ENCODE peak calls at places on chromosomes 6 and 20, in seven cellular contexts. M is K562, G is body of pancreas, X is H54, Z is stomach, P is uterus, K is Peyer's patch. L is an unnamed sample.
A peak's percentile ranks its signal among the peaks of the same experiment; 100 is the strongest.

GRCh38 chr6:140912686-140913085 is 1220.0 kb upstream of the GJE1 start:
- DNase-seq in P (no peak), Z (no peak), M (no peak), X (no peak), K (no peak), G (no peak), L (no peak)

GRCh38 chr20:47543006-47543431 is 41.3 kb downstream of the NCOA3 start:
- DNase-seq in X (no peak), P (no peak), M (no peak), K (no peak), Z (no peak), G (no peak), L (no peak)

GRCh38 chr6:73064261-73064660 is 161.0 kb downstream of the KHDC1L start:
- DNase-seq in M (no peak), Z (no peak), K (no peak), X (no peak), P (no peak), G (no peak), L (no peak)

GRCh38 chr20:60052322-60052721 is 94.1 kb downstream of the CDH26 start:
- DNase-seq in X (no peak), M (no peak), Z (no peak), G (peak; percentile 21), P (no peak), K (no peak), L (no peak)

GRCh38 chr20:49519212-49519712 is 36.8 kb upstream of the KCNB1 start:
- DNase-seq in G (no peak), M (no peak), X (no peak), Z (no peak), K (no peak), P (no peak), L (no peak)

GRCh38 chr6:122178988-122179387 is 220.5 kb upstream of the HSF2 start:
- DNase-seq in X (no peak), P (no peak), K (no peak), M (no peak), G (no peak), Z (no peak), L (no peak)

GRCh38 chr6:140353536-140353935 is 979.1 kb upstream of the CITED2 start:
- DNase-seq in G (no peak), X (no peak), Z (no peak), P (no peak), K (no peak), M (no peak), L (no peak)

GRCh38 chr6:65927141-65927540 is 220.1 kb upstream of the EYS start:
- DNase-seq in K (no peak), P (no peak), G (no peak), M (no peak), X (no peak), Z (no peak), L (no peak)

GRCh38 chr6:47134476-47135189 is 92.5 kb upstream of the ADGRF1 start:
- DNase-seq in Z (no peak), M (peak; percentile 74), K (no peak), P (no peak), X (peak; percentile 40), G (peak; percentile 37), L (peak; percentile 88)

GRCh38 chr20:21739682-21740081 is 34.2 kb downstream of the PAX1 start:
- DNase-seq in X (no peak), P (no peak), K (no peak), Z (no peak), M (no peak), G (no peak), L (no peak)

GRCh38 chr6:72218125-72218524 is 331.8 kb downstream of the RIMS1 start:
- DNase-seq in G (peak; percentile 54), Z (peak; percentile 46), P (no peak), K (no peak), X (peak; percentile 9), M (peak; percentile 5), L (peak; percentile 3)

GRCh38 chr20:16397053-16397452 is 176.2 kb downstream of the KIF16B start:
- DNase-seq in P (peak; percentile 19), G (peak; percentile 18), X (no peak), M (no peak), Z (no peak), K (no peak), L (no peak)

GRCh38 chr6:42339991-42340401 is 111.7 kb downstream of the TRERF1 start:
- DNase-seq in P (no peak), Z (no peak), K (no peak), G (no peak), X (peak; percentile 30), M (no peak), L (no peak)

GRCh38 chr6:70738028-70738427 is 70.3 kb downstream of the SMAP1 start:
- DNase-seq in K (no peak), P (no peak), X (no peak), Z (no peak), M (no peak), G (no peak), L (no peak)

GRCh38 chr6:74611220-74611619 is 594.6 kb downstream of the COL12A1 start:
- DNase-seq in M (no peak), P (no peak), G (no peak), Z (no peak), K (no peak), X (no peak), L (no peak)

GRCh38 chr6:91852232-91852631 is 1265.4 kb upstream of the MAP3K7 start:
- DNase-seq in M (no peak), Z (no peak), G (no peak), P (no peak), K (no peak), X (no peak), L (no peak)

GRCh38 chr20:20491784-20492145 is 123.9 kb downstream of the INSM1 start:
- DNase-seq in K (no peak), P (no peak), Z (no peak), M (no peak), G (no peak), X (no peak), L (no peak)

GRCh38 chr20:1108437-1108920 is 9.9 kb upstream of the PSMF1 start:
- DNase-seq in G (peak; percentile 52), M (peak; percentile 52), K (peak; percentile 73), P (peak; percentile 22), X (peak; percentile 45), Z (peak; percentile 63), L (peak; percentile 26)

GRCh38 chr6:106512048-106512957 is 117.0 kb downstream of the RTN4IP1 start:
- DNase-seq in M (no peak), G (peak; percentile 63), X (no peak), P (peak; percentile 47), Z (peak; percentile 84), K (peak; percentile 94), L (no peak)
- TF ChIP-seq POLR2A in M (no peak), G (peak; percentile 8), X (peak; percentile 21), P (no peak), Z (no peak), K (peak; percentile 81), L (no peak)

GRCh38 chr6:26092443-26092842 is 5.2 kb downstream of the HFE start:
- DNase-seq in X (no peak), G (no peak), Z (no peak), K (no peak), P (no peak), M (no peak), L (no peak)

GRCh38 chr6:26086214-26086613 is 1.0 kb upstream of the HFE start:
- DNase-seq in P (no peak), X (no peak), Z (no peak), M (no peak), K (no peak), G (no peak), L (no peak)

GRCh38 chr6:26088344-26088743 is 1.1 kb downstream of the HFE start:
- DNase-seq in G (no peak), X (no peak), Z (no peak), M (no peak), P (peak; percentile 28), K (no peak), L (no peak)

GRCh38 chr6:26089272-26089671 is 2.0 kb downstream of the HFE start:
- DNase-seq in M (no peak), P (peak; percentile 54), Z (no peak), G (no peak), X (no peak), K (no peak), L (no peak)

GRCh38 chr6:26087284-26088115 is at the start of gene HFE:
- DNase-seq in G (peak; percentile 53), M (peak; percentile 59), Z (peak; percentile 51), X (peak; percentile 46), K (peak; percentile 77), P (peak; percentile 68), L (no peak)
- TF ChIP-seq POLR2A in G (no peak), M (peak; percentile 56), Z (no peak), X (no peak), K (peak; percentile 28), P (no peak), L (no peak)

DNA sequence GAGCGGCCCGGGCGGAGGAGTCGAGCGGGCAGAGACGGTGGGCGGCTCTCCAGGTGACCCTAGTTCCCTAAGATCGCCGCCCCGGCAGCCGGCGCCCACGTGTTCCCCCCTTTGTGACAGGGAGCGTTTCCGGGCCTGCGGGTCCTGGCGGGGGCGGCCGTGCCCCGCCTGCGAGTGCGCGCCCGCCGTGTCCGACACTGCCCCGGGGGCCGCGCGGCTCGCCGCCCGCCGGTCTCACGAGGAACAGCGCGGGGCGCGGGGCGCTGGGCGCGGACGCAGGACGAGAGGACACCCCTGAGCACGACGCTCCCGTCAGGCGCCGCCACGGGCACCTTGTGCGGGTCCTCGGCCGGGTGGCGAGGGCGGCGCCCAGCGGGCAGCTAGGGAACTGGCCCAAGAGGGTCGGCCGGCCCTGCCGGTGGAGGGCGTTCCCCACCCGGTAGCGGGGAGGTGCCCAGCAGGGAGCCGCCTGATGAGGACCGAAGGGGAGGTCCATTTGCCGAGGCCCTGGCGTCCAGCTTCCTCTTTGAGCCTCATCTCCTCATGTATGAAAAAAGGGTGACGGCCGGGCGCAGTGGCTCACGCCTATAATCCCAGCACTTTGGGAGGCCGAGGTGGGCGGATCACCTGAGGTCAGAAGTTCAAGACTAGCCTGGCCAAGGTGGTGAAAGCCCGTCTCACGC is at the start of gene VARS1:
- DNase-seq in X (peak; percentile 92), Z (peak; percentile 94), G (peak; percentile 92), M (peak; percentile 100), K (peak; percentile 95), P (peak; percentile 90), L (peak; percentile 82)
- TF ChIP-seq POLR2A in X (peak; percentile 47), Z (no peak), G (peak; percentile 38), M (peak; percentile 38), K (peak; percentile 35), P (peak; percentile 55), L (no peak)

GRCh38 chr20:44448753-44449546 is 26.7 kb upstream of the TTPAL start:
- DNase-seq in X (no peak), K (no peak), M (peak; percentile 66), Z (no peak), P (no peak), G (no peak), L (peak; percentile 16)
- TF ChIP-seq POLR2A in X (no peak), K (no peak), M (no peak), Z (no peak), P (no peak), G (no peak), L (no peak)